ENCODE peak calls at places on chromosomes 13 and 19, in seven cellular contexts. One of them, this sample, is unnamed.

GRCh38 chr13:26914624-26915023 is 154.0 kb upstream of the GPR12 start:
- DNase-seq in Karpas-422: no peak
- DNase-seq in effector memory CD4-positive, alpha-beta T cell: no peak
- DNase-seq in adrenal gland: no peak
- DNase-seq in right atrium auricular region: no peak
- DNase-seq in body of pancreas: no peak
- DNase-seq in substantia nigra: no peak
- DNase-seq in this sample: peak

GRCh38 chr19:52991484-52991883 is 22.2 kb upstream of the ERVV-1 start:
- DNase-seq in adrenal gland: peak
- DNase-seq in substantia nigra: no peak
- DNase-seq in effector memory CD4-positive, alpha-beta T cell: no peak
- DNase-seq in body of pancreas: no peak
- DNase-seq in Karpas-422: no peak
- DNase-seq in right atrium auricular region: no peak
- DNase-seq in this sample: no peak

GRCh38 chr13:26557393-26558073 is at the start of gene WASF3:
- DNase-seq in body of pancreas: peak
- DNase-seq in substantia nigra: peak
- DNase-seq in effector memory CD4-positive, alpha-beta T cell: no peak
- DNase-seq in right atrium auricular region: peak
- DNase-seq in Karpas-422: no peak
- DNase-seq in adrenal gland: peak
- DNase-seq in this sample: peak

GRCh38 chr19:31674503-31675186 is 325.4 kb upstream of the TSHZ3 start:
- DNase-seq in right atrium auricular region: no peak
- DNase-seq in effector memory CD4-positive, alpha-beta T cell: no peak
- DNase-seq in body of pancreas: no peak
- DNase-seq in Karpas-422: no peak
- DNase-seq in substantia nigra: no peak
- DNase-seq in adrenal gland: no peak
- DNase-seq in this sample: no peak

GRCh38 chr19:33720691-33721682 is 75.7 kb upstream of the KCTD15 start:
- DNase-seq in Karpas-422: peak
- DNase-seq in substantia nigra: no peak
- DNase-seq in effector memory CD4-positive, alpha-beta T cell: no peak
- DNase-seq in adrenal gland: no peak
- DNase-seq in body of pancreas: no peak
- DNase-seq in right atrium auricular region: no peak
- DNase-seq in this sample: no peak

GRCh38 chr13:53045110-53045509 is 16.5 kb downstream of the OLFM4 start:
- DNase-seq in effector memory CD4-positive, alpha-beta T cell: no peak
- DNase-seq in Karpas-422: no peak
- DNase-seq in body of pancreas: peak
- DNase-seq in right atrium auricular region: no peak
- DNase-seq in adrenal gland: peak
- DNase-seq in substantia nigra: no peak
- DNase-seq in this sample: no peak

GRCh38 chr19:16371540-16371986 is 46.9 kb downstream of the KLF2 start:
- DNase-seq in substantia nigra: no peak
- DNase-seq in Karpas-422: no peak
- DNase-seq in adrenal gland: peak
- DNase-seq in effector memory CD4-positive, alpha-beta T cell: peak
- DNase-seq in right atrium auricular region: no peak
- DNase-seq in body of pancreas: no peak
- DNase-seq in this sample: no peak

GRCh38 chr13:43815204-43815603 is 28.4 kb upstream of the ENOX1 start:
- DNase-seq in effector memory CD4-positive, alpha-beta T cell: no peak
- DNase-seq in adrenal gland: no peak
- DNase-seq in substantia nigra: no peak
- DNase-seq in Karpas-422: no peak
- DNase-seq in body of pancreas: no peak
- DNase-seq in right atrium auricular region: no peak
- DNase-seq in this sample: no peak

GRCh38 chr19:5188548-5189317 is 151.9 kb downstream of the PTPRS start:
- DNase-seq in substantia nigra: no peak
- DNase-seq in adrenal gland: no peak
- DNase-seq in Karpas-422: no peak
- DNase-seq in right atrium auricular region: no peak
- DNase-seq in effector memory CD4-positive, alpha-beta T cell: no peak
- DNase-seq in body of pancreas: no peak
- DNase-seq in this sample: no peak

GRCh38 chr13:114174529-114174941 is 4.5 kb upstream of the CFAP97D2 start:
- DNase-seq in body of pancreas: no peak
- DNase-seq in Karpas-422: no peak
- DNase-seq in substantia nigra: no peak
- DNase-seq in adrenal gland: no peak
- DNase-seq in effector memory CD4-positive, alpha-beta T cell: no peak
- DNase-seq in right atrium auricular region: no peak
- DNase-seq in this sample: no peak

GRCh38 chr13:94140027-94140426 is 339.5 kb downstream of the DCT start:
- DNase-seq in adrenal gland: no peak
- DNase-seq in Karpas-422: no peak
- DNase-seq in body of pancreas: no peak
- DNase-seq in substantia nigra: no peak
- DNase-seq in effector memory CD4-positive, alpha-beta T cell: no peak
- DNase-seq in right atrium auricular region: no peak
- DNase-seq in this sample: no peak
- H3K27ac ChIP-seq in adrenal gland: no peak
- H3K27ac ChIP-seq in Karpas-422: no peak
- H3K27ac ChIP-seq in body of pancreas: no peak
- H3K27ac ChIP-seq in substantia nigra: no peak
- H3K27ac ChIP-seq in effector memory CD4-positive, alpha-beta T cell: no peak
- H3K27ac ChIP-seq in right atrium auricular region: no peak
- H3K27ac ChIP-seq in this sample: no peak

DNA sequence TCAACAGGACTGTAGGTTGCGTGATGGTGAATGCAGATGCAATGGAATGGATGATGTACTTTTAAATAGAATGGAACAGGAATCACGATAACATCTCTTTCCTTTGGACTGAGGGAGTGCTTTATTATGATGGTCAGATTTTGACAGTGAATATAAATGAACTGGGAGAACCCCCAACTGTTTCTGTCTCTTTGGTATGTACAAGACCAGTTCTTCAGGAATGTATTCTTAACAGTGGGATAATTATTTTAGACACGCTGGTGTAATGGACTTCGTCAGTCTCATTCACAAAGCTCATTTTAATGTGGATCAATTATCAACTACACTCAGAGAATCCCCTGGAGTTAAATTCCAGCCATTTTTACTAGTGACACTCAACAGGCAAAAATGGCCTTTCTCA is 124.8 kb upstream of the NBEA start:
- DNase-seq in body of pancreas: no peak
- DNase-seq in effector memory CD4-positive, alpha-beta T cell: no peak
- DNase-seq in Karpas-422: no peak
- DNase-seq in substantia nigra: no peak
- DNase-seq in adrenal gland: no peak
- DNase-seq in right atrium auricular region: no peak
- DNase-seq in this sample: no peak
- H3K27ac ChIP-seq in body of pancreas: peak
- H3K27ac ChIP-seq in effector memory CD4-positive, alpha-beta T cell: no peak
- H3K27ac ChIP-seq in Karpas-422: no peak
- H3K27ac ChIP-seq in substantia nigra: no peak
- H3K27ac ChIP-seq in adrenal gland: no peak
- H3K27ac ChIP-seq in right atrium auricular region: no peak
- H3K27ac ChIP-seq in this sample: no peak

DNA sequence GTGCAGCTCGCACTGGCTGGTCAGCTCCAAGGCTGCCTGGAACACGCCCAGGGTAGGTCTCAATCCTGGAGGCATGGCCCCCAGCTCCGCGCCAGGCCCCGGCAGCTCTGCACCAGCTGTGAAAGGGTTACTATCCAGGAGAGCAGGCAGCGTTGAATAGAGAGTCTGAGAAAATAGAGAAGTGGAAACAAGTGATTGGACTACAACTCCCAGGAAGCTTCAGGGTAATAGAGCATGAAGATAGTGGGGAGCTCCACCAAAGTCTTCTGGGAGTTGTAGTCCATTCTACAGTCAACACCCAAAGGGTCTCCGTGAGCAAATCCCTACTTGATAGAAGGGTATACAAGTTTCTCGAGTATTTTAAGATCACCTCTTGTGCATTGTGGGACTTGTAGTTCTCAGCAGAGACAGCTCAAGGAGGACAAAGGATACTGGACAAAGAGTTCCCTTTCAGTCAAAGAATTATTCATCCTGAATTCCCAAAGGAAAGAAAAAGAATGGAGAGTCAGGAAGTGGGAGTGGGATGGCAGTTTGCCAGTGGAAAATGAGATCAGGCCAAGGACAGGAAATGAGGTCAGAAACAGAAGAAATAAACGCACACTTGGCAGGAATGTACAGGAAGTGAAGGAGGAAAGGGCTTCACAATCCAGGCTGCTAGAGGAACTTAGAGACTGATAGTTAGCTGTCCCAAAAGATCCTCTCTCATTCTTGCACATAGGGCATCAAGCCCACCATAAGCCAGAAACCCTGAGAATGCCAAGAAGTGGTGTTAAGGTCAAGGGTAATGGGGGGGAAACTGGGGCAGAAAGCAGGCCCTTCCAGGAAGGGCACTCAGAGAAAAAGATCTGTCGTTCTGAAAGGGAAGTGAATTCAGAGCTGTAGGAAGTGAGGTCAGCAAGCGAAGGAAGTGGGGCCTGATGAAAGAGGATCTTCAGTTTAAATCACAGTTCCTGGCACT is 5.5 kb upstream of the MAMSTR start:
- DNase-seq in body of pancreas: peak
- DNase-seq in effector memory CD4-positive, alpha-beta T cell: no peak
- DNase-seq in right atrium auricular region: peak
- DNase-seq in Karpas-422: peak
- DNase-seq in adrenal gland: peak
- DNase-seq in substantia nigra: no peak
- DNase-seq in this sample: peak
- H3K27ac ChIP-seq in body of pancreas: peak
- H3K27ac ChIP-seq in effector memory CD4-positive, alpha-beta T cell: peak
- H3K27ac ChIP-seq in right atrium auricular region: peak
- H3K27ac ChIP-seq in Karpas-422: no peak
- H3K27ac ChIP-seq in adrenal gland: peak
- H3K27ac ChIP-seq in substantia nigra: peak
- H3K27ac ChIP-seq in this sample: peak

DNA sequence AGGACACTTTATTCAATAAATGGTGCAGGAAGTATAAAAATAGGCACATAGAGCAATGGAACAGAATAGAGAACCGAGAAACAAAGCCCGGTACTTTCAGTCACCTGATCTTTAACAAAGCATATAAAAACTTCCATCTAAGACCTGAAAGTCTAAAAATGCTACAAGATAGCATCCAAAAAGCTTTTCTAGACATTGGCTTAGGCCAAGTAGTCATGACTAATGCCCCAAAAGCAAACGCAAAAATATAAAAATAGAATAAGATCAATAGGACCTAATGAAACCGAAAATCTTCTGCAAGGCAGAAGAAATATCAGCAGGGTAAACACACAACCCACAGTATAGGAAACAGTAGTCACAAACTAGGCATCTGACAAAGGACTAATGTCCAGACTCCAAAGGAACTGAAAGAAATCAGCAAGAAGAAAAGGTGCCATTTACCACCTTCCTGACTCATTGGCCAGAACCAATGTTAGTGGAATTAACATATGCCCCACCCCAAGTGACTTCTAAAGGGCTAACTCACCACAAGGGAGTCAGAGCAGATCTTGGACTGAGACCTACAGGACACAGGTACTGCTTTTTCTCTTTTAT is 40.8 kb upstream of the CEACAM21 start:
- DNase-seq in Karpas-422: peak
- DNase-seq in right atrium auricular region: no peak
- DNase-seq in body of pancreas: no peak
- DNase-seq in adrenal gland: no peak
- DNase-seq in substantia nigra: no peak
- DNase-seq in effector memory CD4-positive, alpha-beta T cell: no peak
- DNase-seq in this sample: no peak
- H3K27ac ChIP-seq in Karpas-422: no peak
- H3K27ac ChIP-seq in right atrium auricular region: no peak
- H3K27ac ChIP-seq in body of pancreas: no peak
- H3K27ac ChIP-seq in adrenal gland: no peak
- H3K27ac ChIP-seq in substantia nigra: peak
- H3K27ac ChIP-seq in effector memory CD4-positive, alpha-beta T cell: no peak
- H3K27ac ChIP-seq in this sample: no peak